ENCODE peak calls at places on chromosome 14, in ten cellular contexts. A is sigmoid colon, Q is upper lobe of left lung, D is SK-N-SH, N is HepG2, J is suprapubic skin, S is K562, G is stomach, Y is esophagus muscularis mucosa, B is GM12878. Z is an unnamed sample.

GRCh38 chr14:93994919-93995682 is 2.0 kb upstream of the CCDC197 start:
- DNase-seq in A (peak), Q (no peak), D (no peak), N (no peak), J (no peak), S (no peak), G (peak), Y (no peak), B (no peak), Z (peak)

GRCh38 chr14:78785265-78785664 is 615.1 kb downstream of the NRXN3 start:
- DNase-seq in A (no peak), Q (no peak), D (no peak), N (no peak), J (no peak), S (no peak), G (no peak), Y (no peak), B (no peak), Z (peak)

GRCh38 chr14:68583527-68584275 is 209.2 kb downstream of the ZFP36L1 start:
- DNase-seq in A (no peak), Q (peak), D (no peak), N (no peak), J (no peak), S (no peak), G (no peak), Y (no peak), B (no peak), Z (no peak)

GRCh38 chr14:24057271-24057670 is 5.5 kb downstream of the CARMIL3 start:
- DNase-seq in A (peak), Q (no peak), D (peak), N (no peak), J (no peak), S (no peak), G (no peak), Y (no peak), B (no peak), Z (no peak)

GRCh38 chr14:96626916-96627315 is 124.7 kb downstream of the PAPOLA start:
- DNase-seq in A (no peak), Q (no peak), D (no peak), N (no peak), J (peak), S (no peak), G (no peak), Y (no peak), B (no peak), Z (no peak)

GRCh38 chr14:100434033-100434601 is 111.0 kb downstream of the SLC25A47 start:
- DNase-seq in A (no peak), Q (no peak), D (no peak), N (no peak), J (no peak), S (no peak), G (no peak), Y (no peak), B (no peak), Z (no peak)

GRCh38 chr14:55749201-55749812 is 169.3 kb downstream of the KTN1 start:
- DNase-seq in A (no peak), Q (no peak), D (no peak), N (no peak), J (no peak), S (no peak), G (no peak), Y (no peak), B (no peak), Z (no peak)

GRCh38 chr14:77579065-77579464 is 37.4 kb downstream of the SPTLC2 start:
- DNase-seq in A (no peak), Q (no peak), D (no peak), N (no peak), J (no peak), S (no peak), G (no peak), Y (no peak), B (no peak), Z (no peak)

GRCh38 chr14:26602902-26603301 is 5.1 kb upstream of the NOVA1 start:
- DNase-seq in A (no peak), Q (no peak), D (no peak), N (no peak), J (no peak), S (no peak), G (no peak), Y (no peak), B (no peak), Z (no peak)

GRCh38 chr14:54420478-54421116 is 20.6 kb downstream of the CNIH1 start:
- DNase-seq in A (no peak), Q (no peak), D (peak), N (peak), J (no peak), S (peak), G (no peak), Y (no peak), B (no peak), Z (peak)

GRCh38 chr14:59463773-59464650 is 1.2 kb downstream of the GPR135 start:
- DNase-seq in A (peak), Q (peak), D (peak), N (no peak), J (no peak), S (no peak), G (no peak), Y (no peak), B (no peak), Z (peak)

GRCh38 chr14:47675239-47675488 is 241 bp downstream of the MDGA2 start:
- DNase-seq in A (no peak), Q (no peak), D (no peak), N (no peak), J (no peak), S (no peak), G (no peak), Y (no peak), B (no peak), Z (no peak)

GRCh38 chr14:61076531-61076930 is 95.5 kb downstream of the SLC38A6 start:
- DNase-seq in A (no peak), Q (no peak), D (no peak), N (peak), J (no peak), S (no peak), G (no peak), Y (no peak), B (no peak), Z (no peak)

GRCh38 chr14:104075530-104076151 is 9.9 kb upstream of the ASPG start:
- DNase-seq in A (no peak), Q (no peak), D (peak), N (no peak), J (no peak), S (no peak), G (no peak), Y (no peak), B (no peak), Z (no peak)
- TF ChIP-seq CTCF in A (no peak), Q (no peak), D (peak), N (peak), J (no peak), S (peak), G (no peak), Y (peak), B (peak), Z (peak)

DNA sequence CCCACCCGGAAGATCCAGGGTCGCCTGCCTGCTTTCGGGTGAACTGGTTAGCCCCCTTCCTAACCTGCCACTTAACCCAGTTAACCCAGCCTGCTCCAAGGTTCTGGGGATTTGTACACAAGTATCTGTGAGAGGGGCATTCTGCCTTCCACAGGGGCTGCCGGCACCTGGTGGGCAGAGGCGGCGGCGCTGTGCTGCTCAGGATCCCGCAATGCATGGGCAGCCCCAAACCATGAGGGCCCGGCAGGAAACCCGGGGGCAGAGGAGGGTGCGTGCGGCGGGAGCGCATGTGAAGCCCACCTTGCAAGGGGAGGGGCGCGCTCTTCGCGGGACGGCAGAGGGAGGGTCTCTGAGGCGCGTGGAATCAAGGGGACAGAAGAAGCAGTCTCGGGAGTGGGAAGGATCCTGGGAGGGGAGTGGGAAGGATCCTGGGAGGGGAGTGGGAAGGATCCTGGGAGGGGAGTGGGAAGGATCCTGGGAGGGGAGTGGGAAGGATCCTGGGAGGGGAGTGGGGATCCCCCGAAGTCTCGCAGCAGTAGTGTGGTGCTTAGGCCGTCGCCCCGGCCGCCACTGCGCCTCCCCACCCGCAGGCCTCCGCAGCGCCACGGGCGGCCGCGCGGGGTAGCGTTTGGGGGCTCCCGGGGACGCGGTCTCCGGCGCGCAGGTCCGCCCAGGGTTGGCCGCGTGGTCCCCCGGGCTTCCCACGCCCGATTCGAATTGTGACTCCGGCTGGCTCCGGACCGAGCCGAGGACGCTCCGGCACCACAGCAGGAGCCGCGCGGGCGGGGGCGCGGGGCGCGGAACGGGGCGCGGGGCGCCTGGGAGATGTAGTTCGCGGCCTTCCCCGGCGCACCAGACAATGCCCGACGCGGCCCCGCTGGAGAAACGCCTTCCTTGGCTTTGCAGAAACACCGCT is 4.9 kb upstream of the MTA1 start:
- DNase-seq in A (peak), Q (peak), D (peak), N (peak), J (no peak), S (peak), G (peak), Y (no peak), B (no peak), Z (peak)
- TF ChIP-seq POLR2AphosphoS5 in A (no peak), Q (no peak), D (peak), N (no peak), J (no peak), S (no peak), G (peak), Y (peak), B (no peak), Z (no peak)

GRCh38 chr14:33848706-33849454 is 102.0 kb downstream of the EGLN3 start:
- DNase-seq in A (peak), Q (no peak), D (peak), N (peak), J (no peak), S (peak), G (peak), Y (peak), B (no peak), Z (peak)
- TF ChIP-seq EP300 in A (no peak), Q (no peak), D (no peak), N (no peak), J (no peak), S (no peak), G (no peak), Y (no peak), B (no peak), Z (no peak)

DNA sequence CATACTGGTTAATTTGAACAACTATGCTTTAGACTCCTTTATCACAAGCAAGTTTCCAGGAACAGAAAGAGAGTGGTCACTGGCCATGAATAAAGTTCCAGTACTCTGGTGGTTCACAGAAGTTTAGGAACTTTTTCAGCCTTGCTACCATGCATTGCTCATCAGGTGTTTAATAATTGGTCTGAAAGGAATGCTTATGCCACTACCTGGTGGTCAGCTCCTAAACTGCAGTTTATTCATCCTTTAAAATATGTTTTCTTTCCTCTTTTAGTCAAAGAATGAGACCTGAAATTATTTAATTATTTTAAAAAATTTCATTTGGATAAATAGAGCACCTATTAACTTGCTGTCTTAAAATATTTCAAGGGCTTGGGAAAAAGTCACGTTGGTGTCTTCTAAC is 260.1 kb upstream of the OR4E1 start:
- DNase-seq in A (no peak), Q (no peak), D (no peak), N (no peak), J (no peak), S (no peak), G (no peak), Y (no peak), B (no peak), Z (no peak)
- TF ChIP-seq CTCF in A (peak), Q (no peak), D (peak), N (peak), J (no peak), S (peak), G (no peak), Y (peak), B (no peak), Z (peak)

DNA sequence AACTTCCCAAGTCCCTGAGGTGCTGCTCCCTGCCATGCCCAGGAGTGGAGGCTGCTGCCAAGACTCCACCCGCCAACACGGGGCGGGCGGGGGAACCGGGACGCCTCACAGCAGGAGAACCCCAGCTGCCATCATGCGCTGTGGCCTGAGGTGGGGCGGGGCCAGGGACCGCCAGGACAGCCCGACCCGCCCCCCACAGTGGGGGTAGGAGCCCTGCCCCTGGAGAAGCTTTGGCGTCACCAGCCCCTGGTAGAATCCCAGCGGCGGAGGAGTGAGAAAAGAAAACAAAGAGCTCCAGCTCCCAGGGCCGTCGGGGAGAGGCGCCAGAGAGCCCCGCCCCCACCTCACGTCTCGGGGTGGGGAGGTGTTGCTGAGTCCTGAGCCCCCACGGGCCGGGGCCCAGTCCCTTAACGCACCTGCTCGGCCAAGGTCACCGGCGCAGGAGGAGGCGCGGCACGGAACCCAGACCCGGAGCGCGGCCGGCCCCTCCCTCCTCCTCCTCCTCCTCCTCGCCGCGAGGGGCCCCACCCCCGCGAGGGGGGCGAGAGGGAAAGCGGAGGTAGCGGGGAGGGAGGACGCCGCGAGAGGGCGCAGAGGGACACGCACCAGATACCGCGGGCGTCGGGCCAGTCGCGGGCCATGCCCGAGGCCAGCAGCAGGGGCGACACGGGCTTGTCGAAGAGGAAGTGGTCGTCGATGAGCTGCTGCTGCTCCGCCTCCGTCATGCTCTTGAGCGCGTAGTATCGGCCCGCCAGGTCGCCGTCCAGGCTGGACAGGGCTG is 1.8 kb downstream of the CKB start:
- DNase-seq in A (peak), Q (peak), D (peak), N (no peak), J (peak), S (peak), G (peak), Y (no peak), B (no peak), Z (peak)
- TF ChIP-seq POLR2AphosphoS5 in A (peak), Q (peak), D (peak), N (no peak), J (peak), S (peak), G (peak), Y (peak), B (no peak), Z (peak)

DNA sequence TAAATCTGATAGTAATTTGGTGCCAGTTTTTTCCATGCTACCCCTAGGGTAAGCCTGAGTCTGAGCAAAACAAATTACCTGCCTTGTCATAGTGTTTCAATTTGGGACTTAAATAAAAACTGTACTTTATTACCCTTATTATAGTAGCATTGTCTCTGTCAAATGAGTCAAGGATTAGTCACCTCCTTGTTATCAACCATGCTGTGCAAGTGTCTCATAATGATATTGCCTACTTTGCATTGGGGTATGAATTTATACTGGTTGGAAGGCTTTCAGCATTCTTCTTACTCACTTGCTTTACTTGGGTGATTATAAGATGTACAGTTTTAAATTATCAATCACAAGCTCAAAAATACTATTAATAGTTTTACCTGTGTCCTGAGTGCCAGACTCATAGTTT is 380.1 kb downstream of the LRFN5 start:
- DNase-seq in A (no peak), Q (no peak), D (no peak), N (no peak), J (no peak), S (no peak), G (no peak), Y (no peak), B (no peak), Z (no peak)
- TF ChIP-seq EP300 in A (no peak), Q (no peak), D (no peak), N (no peak), J (no peak), S (no peak), G (no peak), Y (no peak), B (no peak), Z (no peak)

GRCh38 chr14:105144666-105145380 is 23.8 kb downstream of the JAG2 start:
- DNase-seq in A (peak), Q (peak), D (peak), N (no peak), J (peak), S (no peak), G (no peak), Y (no peak), B (no peak), Z (peak)
- TF ChIP-seq CTCF in A (no peak), Q (no peak), D (no peak), N (peak), J (no peak), S (no peak), G (no peak), Y (no peak), B (peak), Z (no peak)

GRCh38 chr14:36600431-36600830 is 18.0 kb upstream of the NKX2-8 start:
- DNase-seq in A (no peak), Q (no peak), D (no peak), N (no peak), J (no peak), S (no peak), G (no peak), Y (peak), B (no peak), Z (no peak)

GRCh38 chr14:36605506-36605857 is 23.1 kb upstream of the NKX2-8 start:
- DNase-seq in A (no peak), Q (no peak), D (no peak), N (peak), J (no peak), S (no peak), G (no peak), Y (no peak), B (no peak), Z (no peak)

DNA sequence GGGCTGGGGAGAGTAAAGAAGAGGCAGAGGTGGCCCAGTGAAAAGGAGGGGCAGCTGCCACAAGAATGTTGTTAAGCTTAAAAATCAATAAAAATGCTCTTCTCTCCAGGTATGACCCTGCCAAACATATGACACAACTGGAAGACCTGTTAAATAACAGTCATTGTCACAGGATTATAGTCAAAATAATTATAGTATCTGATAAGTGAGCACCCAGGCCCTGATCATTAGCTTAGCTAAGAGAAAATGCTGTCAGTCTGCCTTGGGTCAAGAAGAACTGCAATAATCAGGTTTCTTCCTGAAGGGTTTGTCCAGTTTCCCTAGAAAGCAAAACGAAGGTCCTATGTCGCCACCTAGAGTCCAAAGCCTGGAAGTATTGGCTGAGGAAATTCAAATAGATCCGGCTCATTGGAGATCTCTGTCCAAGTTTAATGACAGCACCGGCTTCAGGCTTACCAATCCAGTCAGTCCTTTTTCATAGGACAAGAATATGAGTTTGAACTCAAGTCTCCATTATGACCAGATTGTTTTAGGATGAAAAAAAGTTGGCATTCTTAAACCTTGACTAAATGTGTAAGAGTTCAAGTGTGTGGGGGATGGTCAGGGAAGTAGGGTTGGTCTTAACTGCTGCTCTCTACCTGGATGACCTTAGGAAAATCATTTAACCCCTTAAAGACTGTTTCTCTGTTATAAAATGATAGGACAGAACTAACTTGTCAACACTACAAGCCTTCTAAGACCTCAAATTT is 22.5 kb upstream of the NKX2-8 start:
- DNase-seq in A (no peak), Q (no peak), D (peak), N (peak), J (no peak), S (peak), G (peak), Y (peak), B (no peak), Z (peak)
- TF ChIP-seq POLR2AphosphoS5 in A (no peak), Q (no peak), D (no peak), N (no peak), J (no peak), S (no peak), G (no peak), Y (no peak), B (no peak), Z (no peak)

Z was measured in transverse colon.